ENCODE peak calls at places on chromosomes 16 and 17, in four cellular contexts. P, Z, I and F are unnamed samples.

GRCh38 chr16:29148867-29149272 is 164.0 kb downstream of the LAT start:
- DNase-seq in P (no peak), Z (no peak), I (no peak), F (no peak)

GRCh38 chr17:37598145-37598544 is 11.1 kb downstream of the SYNRG start:
- DNase-seq in P (no peak), Z (no peak), I (no peak), F (no peak)

GRCh38 chr17:49230636-49231562 is at the start of gene PHOSPHO1:
- DNase-seq in P (no peak), Z (peak), I (peak), F (peak)

GRCh38 chr16:12995721-12996372 is 94.4 kb downstream of the SHISA9 start:
- DNase-seq in P (no peak), Z (no peak), I (no peak), F (no peak)

GRCh38 chr17:7107795-7108559 is 6.6 kb downstream of the ASGR2 start:
- DNase-seq in P (no peak), Z (no peak), I (no peak), F (no peak)

GRCh38 chr17:35752945-35753764 is at the start of gene GAS2L2:
- DNase-seq in P (no peak), Z (no peak), I (no peak), F (no peak)

GRCh38 chr17:75872434-75873351 is 5.7 kb downstream of the TRIM47 start:
- DNase-seq in P (no peak), Z (no peak), I (peak), F (peak)

GRCh38 chr17:48550313-48551205 is 5.7 kb upstream of the HOXB2 start:
- DNase-seq in P (no peak), Z (no peak), I (no peak), F (no peak)

GRCh38 chr16:15671530-15672117 is 21.6 kb downstream of the NDE1 start:
- DNase-seq in P (no peak), Z (no peak), I (no peak), F (no peak)

GRCh38 chr17:81423698-81424071 is 28.4 kb downstream of the BAHCC1 start:
- DNase-seq in P (no peak), Z (no peak), I (no peak), F (no peak)

GRCh38 chr17:80921159-80921558 is 70.5 kb upstream of the CHMP6 start:
- DNase-seq in P (no peak), Z (no peak), I (no peak), F (no peak)

GRCh38 chr16:20894388-20894787 is 5.8 kb downstream of the DCUN1D3 start:
- DNase-seq in P (no peak), Z (no peak), I (no peak), F (no peak)

GRCh38 chr16:48182979-48183537 is 27.3 kb upstream of the ABCC12 start:
- DNase-seq in P (no peak), Z (peak), I (no peak), F (no peak)

GRCh38 chr16:52873997-52874500 is 178.6 kb downstream of the CHD9NB start:
- DNase-seq in P (no peak), Z (no peak), I (no peak), F (no peak)

GRCh38 chr17:66677201-66677981 is 157.5 kb upstream of the CACNG5 start:
- DNase-seq in P (no peak), Z (no peak), I (peak), F (peak)

GRCh38 chr16:73993878-73994277 is 302.7 kb upstream of the PSMD7 start:
- DNase-seq in P (no peak), Z (no peak), I (no peak), F (no peak)

GRCh38 chr17:59378621-59379194 is 47.3 kb downstream of the YPEL2 start:
- DNase-seq in P (no peak), Z (no peak), I (peak), F (peak)

GRCh38 chr17:81097943-81098308 is 63.0 kb downstream of the BAIAP2 start:
- DNase-seq in P (no peak), Z (no peak), I (no peak), F (peak)

GRCh38 chr17:57519199-57519598 is 225.9 kb downstream of the CCDC182 start:
- DNase-seq in P (no peak), Z (no peak), I (no peak), F (peak)

GRCh38 chr16:84359326-84359725 is 9.0 kb upstream of the ATP2C2 start:
- DNase-seq in P (no peak), Z (no peak), I (no peak), F (no peak)

GRCh38 chr17:10879110-10879509 is 41.2 kb upstream of the PIRT start:
- DNase-seq in P (no peak), Z (no peak), I (peak), F (no peak)
- TF ChIP-seq CTCF in P (peak), Z (peak), I (no peak), F (no peak)

GRCh38 chr16:583815-584591 is 5.9 kb upstream of the RAB40C start:
- DNase-seq in P (no peak), Z (no peak), I (no peak), F (no peak)

GRCh38 chr16:580946-581498 is 8.8 kb upstream of the RAB40C start:
- DNase-seq in P (no peak), Z (no peak), I (no peak), F (no peak)

GRCh38 chr16:583470-583814 is 6.4 kb upstream of the RAB40C start:
- DNase-seq in P (no peak), Z (no peak), I (no peak), F (no peak)

GRCh38 chr16:582218-582613 is 7.7 kb upstream of the RAB40C start:
- DNase-seq in P (no peak), Z (no peak), I (no peak), F (no peak)

GRCh38 chr16:582614-583331 is 7.1 kb upstream of the RAB40C start:
- DNase-seq in P (no peak), Z (no peak), I (no peak), F (no peak)
- TF ChIP-seq CTCF in P (no peak), Z (no peak), I (no peak), F (no peak)

DNA sequence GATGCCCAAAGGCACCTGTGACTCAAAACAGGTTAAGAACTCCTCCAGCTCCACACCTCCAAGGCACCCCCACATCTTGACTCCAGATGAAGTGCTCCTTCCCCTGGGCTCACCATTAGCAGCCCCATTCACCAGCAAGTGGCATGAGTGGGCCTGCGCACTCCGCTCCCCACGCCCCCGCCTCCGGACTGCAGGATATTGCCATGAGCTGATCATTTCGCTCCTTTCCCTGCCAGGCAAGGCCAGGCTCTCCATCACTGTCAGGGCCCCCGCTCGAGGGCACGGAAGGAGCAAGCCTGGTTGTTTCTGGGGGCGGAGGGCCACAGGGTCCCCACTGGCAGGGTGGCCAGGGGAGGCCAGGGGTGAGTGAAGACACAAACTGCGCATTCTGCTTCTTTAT is 69.9 kb downstream of the ZNF423 start:
- DNase-seq in P (no peak), Z (no peak), I (no peak), F (no peak)
- TF ChIP-seq CTCF in P (no peak), Z (no peak), I (no peak), F (no peak)

GRCh38 chr17:73192894-73193701 is at the start of gene COG1:
- DNase-seq in P (peak), Z (peak), I (peak), F (peak)
- TF ChIP-seq CTCF in P (no peak), Z (no peak), I (no peak), F (no peak)